ENCODE peak calls at places on chromosomes 16 and 17, in seven cellular contexts. W, D, L, N, G, Z and I are unnamed samples. For H3K4me1, the result is how much of the 10 kb centered on the place peaks cover.

GRCh38 chr17:13952252-13952721 is 117.0 kb upstream of the COX10 start:
- DNase-seq in W (no peak), D (no peak), L (no peak), N (no peak), G (no peak), Z (no peak), I (no peak)

GRCh38 chr17:66165537-66166123 is 26.3 kb downstream of the CEP112 start:
- DNase-seq in W (no peak), D (no peak), L (no peak), N (no peak), G (no peak), Z (no peak), I (peak)

GRCh38 chr16:11263737-11264136 is 5.4 kb downstream of the TNP2 start:
- DNase-seq in W (no peak), D (no peak), L (peak), N (no peak), G (no peak), Z (peak), I (no peak)

GRCh38 chr17:19371259-19372003 is 6.9 kb upstream of the MAPK7 start:
- DNase-seq in W (peak), D (no peak), L (no peak), N (no peak), G (peak), Z (no peak), I (no peak)

GRCh38 chr17:55324296-55324978 is 59.7 kb downstream of the HLF start:
- DNase-seq in W (no peak), D (no peak), L (no peak), N (no peak), G (no peak), Z (no peak), I (no peak)

GRCh38 chr17:50828508-50829170 is 6.7 kb upstream of the WFIKKN2 start:
- DNase-seq in W (no peak), D (no peak), L (no peak), N (no peak), G (no peak), Z (no peak), I (no peak)

GRCh38 chr16:1019934-1020305 is 38.4 kb downstream of the SOX8 start:
- DNase-seq in W (no peak), D (no peak), L (no peak), N (peak), G (no peak), Z (no peak), I (no peak)

GRCh38 chr16:56238188-56238587 is 46.9 kb downstream of the GNAO1 start:
- DNase-seq in W (no peak), D (no peak), L (no peak), N (no peak), G (no peak), Z (no peak), I (no peak)

GRCh38 chr17:41792835-41793748 is 6.6 kb upstream of the JUP start:
- DNase-seq in W (no peak), D (no peak), L (no peak), N (peak), G (peak), Z (no peak), I (no peak)

GRCh38 chr16:57997176-57997527 is 3.3 kb downstream of the ZNF319 start:
- DNase-seq in W (no peak), D (no peak), L (no peak), N (no peak), G (no peak), Z (no peak), I (no peak)

GRCh38 chr17:40548491-40548981 is 16.7 kb downstream of the CCR7 start:
- DNase-seq in W (peak), D (no peak), L (no peak), N (peak), G (peak), Z (no peak), I (no peak)

GRCh38 chr17:31825961-31826691 is 32.9 kb downstream of the COPRS start:
- DNase-seq in W (peak), D (no peak), L (no peak), N (no peak), G (no peak), Z (no peak), I (no peak)

GRCh38 chr17:19364699-19365498 is 2.4 kb upstream of the B9D1 start:
- DNase-seq in W (peak), D (peak), L (no peak), N (no peak), G (no peak), Z (no peak), I (no peak)

GRCh38 chr17:45436625-45437460 is 4.2 kb upstream of the ARHGAP27 start:
- DNase-seq in W (no peak), D (no peak), L (no peak), N (no peak), G (no peak), Z (no peak), I (no peak)
- H3K27ac ChIP-seq in W (no peak), D (no peak), L (no peak), N (no peak), G (no peak), Z (no peak), I (no peak)

DNA sequence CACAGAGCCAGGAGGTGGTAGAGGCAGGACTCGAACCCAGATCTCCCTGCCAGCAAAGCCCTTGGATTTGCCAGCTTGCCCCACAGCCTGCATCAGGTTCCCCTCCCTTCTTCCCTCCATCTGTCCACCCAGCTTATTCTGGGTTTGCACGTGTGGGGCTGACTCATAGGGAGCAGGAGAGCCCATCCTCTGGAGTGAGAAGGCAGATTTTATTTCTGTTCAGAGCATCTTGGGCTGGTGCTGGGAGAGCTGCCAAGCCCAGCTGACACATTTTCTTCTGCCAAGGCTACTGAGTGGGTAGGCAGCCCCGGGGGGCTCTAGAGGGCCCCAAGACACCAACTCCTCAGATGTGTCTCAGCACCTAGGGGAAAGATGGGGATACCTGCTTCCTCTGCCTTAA is 106.3 kb upstream of the CRHR1 start:
- DNase-seq in W (no peak), D (no peak), L (no peak), N (no peak), G (no peak), Z (no peak), I (no peak)
- H3K4me1 ChIP-seq in W (under half), D (under half), L (under half), N (under half), G (under half), Z (under half), I (under half)

GRCh38 chr16:50679676-50680555 is 1.2 kb downstream of the SNX20 start:
- DNase-seq in W (no peak), D (no peak), L (no peak), N (no peak), G (no peak), Z (no peak), I (no peak)
- H3K4me3 ChIP-seq in W (peak), D (no peak), L (peak), N (no peak), G (no peak), Z (peak), I (no peak)

GRCh38 chr17:32998893-32999240 is 7.2 kb downstream of the SPACA3 start:
- DNase-seq in W (no peak), D (no peak), L (no peak), N (no peak), G (no peak), Z (no peak), I (no peak)
- H3K27ac ChIP-seq in W (no peak), D (no peak), L (no peak), N (no peak), G (no peak), Z (no peak), I (no peak)